ENCODE peak calls at places on chromosome 2, in seven cellular contexts. Y is HCT116, Q is body of pancreas, U is sigmoid colon, V is K562, C is A549, E is adrenal gland. G is an unnamed sample.

GRCh38 chr2:168901013-168901412 is at the start of gene G6PC2:
- DNase-seq in Y (no peak), Q (peak; percentile 34), U (no peak), V (no peak), C (no peak), E (no peak), G (no peak)

GRCh38 chr2:236820763-236821344 is 251.2 kb downstream of the ACKR3 start:
- DNase-seq in Y (no peak), Q (no peak), U (no peak), V (no peak), C (no peak), E (no peak), G (no peak)

GRCh38 chr2:233326500-233326899 is 18.9 kb downstream of the SAG start:
- DNase-seq in Y (no peak), Q (no peak), U (no peak), V (no peak), C (no peak), E (no peak), G (no peak)

GRCh38 chr2:106581755-106582430 is 94.7 kb downstream of the CD8B2 start:
- DNase-seq in Y (peak; percentile 45), Q (peak; percentile 53), U (peak; percentile 86), V (peak; percentile 5), C (peak; percentile 73), E (peak; percentile 31), G (peak; percentile 56)

GRCh38 chr2:98036349-98037000 is 40.7 kb upstream of the TMEM131 start:
- DNase-seq in Y (no peak), Q (peak; percentile 40), U (no peak), V (no peak), C (no peak), E (no peak), G (peak; percentile 30)

GRCh38 chr2:215598376-215598975 is 162.6 kb upstream of the FN1 start:
- DNase-seq in Y (no peak), Q (no peak), U (no peak), V (peak; percentile 74), C (no peak), E (no peak), G (no peak)

GRCh38 chr2:196957442-196957841 is 30.9 kb upstream of the PGAP1 start:
- DNase-seq in Y (no peak), Q (no peak), U (no peak), V (no peak), C (no peak), E (no peak), G (no peak)

GRCh38 chr2:157684940-157685466 is 56.3 kb upstream of the ACVR1C start:
- DNase-seq in Y (no peak), Q (no peak), U (no peak), V (no peak), C (no peak), E (no peak), G (no peak)

GRCh38 chr2:225091336-225091735 is 49.1 kb upstream of the DOCK10 start:
- DNase-seq in Y (peak; percentile 37), Q (no peak), U (no peak), V (no peak), C (peak; percentile 85), E (no peak), G (no peak)

GRCh38 chr2:120847700-120848321 is 112.1 kb downstream of the GLI2 start:
- DNase-seq in Y (no peak), Q (no peak), U (peak; percentile 65), V (no peak), C (no peak), E (no peak), G (no peak)

GRCh38 chr2:233075966-233076339 is 15.8 kb downstream of the INPP5D start:
- DNase-seq in Y (no peak), Q (no peak), U (no peak), V (no peak), C (no peak), E (no peak), G (peak; percentile 30)

GRCh38 chr2:120587997-120588336 is 147.7 kb upstream of the GLI2 start:
- DNase-seq in Y (no peak), Q (no peak), U (no peak), V (no peak), C (no peak), E (no peak), G (no peak)

DNA sequence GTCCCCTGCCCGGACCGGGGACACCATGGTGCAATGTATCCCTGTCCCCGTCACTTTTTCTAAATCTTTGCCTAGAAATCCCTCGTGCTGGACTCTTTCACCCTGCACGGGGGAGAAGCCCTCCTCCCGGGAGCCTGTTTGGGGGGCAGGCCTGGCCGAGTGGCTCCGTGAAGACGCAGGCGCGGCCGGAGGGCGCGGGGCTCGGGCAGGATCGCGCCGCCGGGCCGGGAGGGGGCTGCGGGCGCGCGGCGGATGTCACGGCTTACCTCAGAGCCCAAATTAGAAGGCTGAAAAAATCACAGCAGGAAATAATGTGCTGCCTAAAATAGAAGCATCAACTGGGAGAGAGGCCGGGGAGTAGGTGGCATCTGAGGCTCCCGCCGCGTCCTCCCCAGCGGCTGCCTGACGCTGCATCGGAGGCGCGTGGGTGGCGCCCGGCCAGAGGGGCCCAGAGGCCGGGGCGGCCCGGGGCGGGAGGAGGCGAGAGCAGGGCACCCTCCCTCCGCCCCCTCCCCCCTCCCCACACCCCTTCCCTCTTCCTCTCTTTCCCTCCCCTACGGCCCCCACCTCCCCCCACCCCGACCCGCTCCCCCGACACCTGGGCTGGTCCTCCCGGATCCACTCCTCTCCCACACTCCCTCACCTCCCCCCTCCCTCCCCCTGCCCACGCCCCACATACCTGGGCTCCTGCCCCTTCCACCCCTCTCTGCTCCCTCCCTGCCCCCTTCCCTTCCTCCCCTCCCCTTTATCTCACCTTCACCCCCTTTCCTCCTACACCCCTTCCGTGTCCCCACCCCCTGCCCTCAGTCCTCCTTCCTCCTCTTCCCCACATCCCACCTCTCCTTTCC is 51.9 kb downstream of the SLC4A1AP start:
- DNase-seq in Y (no peak), Q (peak; percentile 23), U (no peak), V (no peak), C (peak; percentile 61), E (peak; percentile 56), G (no peak)
- TF ChIP-seq POLR2A in Y (no peak), Q (no peak), U (no peak), V (no peak), C (peak; percentile 4), E (no peak), G (no peak)

GRCh38 chr2:239721991-239722759 is 303.0 kb downstream of the NDUFA10 start:
- DNase-seq in Y (no peak), Q (no peak), U (peak; percentile 46), V (no peak), C (no peak), E (peak; percentile 7), G (peak; percentile 16)

GRCh38 chr2:239722760-239723448 is 302.2 kb downstream of the NDUFA10 start:
- DNase-seq in Y (no peak), Q (no peak), U (peak; percentile 54), V (no peak), C (no peak), E (peak; percentile 11), G (peak; percentile 18)

GRCh38 chr2:239724194-239724849 is 300.8 kb downstream of the NDUFA10 start:
- DNase-seq in Y (no peak), Q (no peak), U (peak; percentile 39), V (no peak), C (no peak), E (peak; percentile 7), G (peak; percentile 16)

GRCh38 chr2:239724851-239725550 is 300.1 kb downstream of the NDUFA10 start:
- DNase-seq in Y (no peak), Q (no peak), U (peak; percentile 49), V (no peak), C (no peak), E (peak; percentile 2), G (peak; percentile 22)

GRCh38 chr2:239723486-239724193 is 301.5 kb downstream of the NDUFA10 start:
- DNase-seq in Y (no peak), Q (no peak), U (peak; percentile 41), V (no peak), C (no peak), E (peak; percentile 5), G (peak; percentile 10)
- H3K9me3 ChIP-seq in Y (no peaks in the 10 kb centered on the region), Q (no peaks in the 10 kb centered on the region), U (no peaks in the 10 kb centered on the region), V (no peaks in the 10 kb centered on the region), C (peaks cover 6% of the 10 kb centered on the region), E (no peaks in the 10 kb centered on the region), G (no peaks in the 10 kb centered on the region)

DNA sequence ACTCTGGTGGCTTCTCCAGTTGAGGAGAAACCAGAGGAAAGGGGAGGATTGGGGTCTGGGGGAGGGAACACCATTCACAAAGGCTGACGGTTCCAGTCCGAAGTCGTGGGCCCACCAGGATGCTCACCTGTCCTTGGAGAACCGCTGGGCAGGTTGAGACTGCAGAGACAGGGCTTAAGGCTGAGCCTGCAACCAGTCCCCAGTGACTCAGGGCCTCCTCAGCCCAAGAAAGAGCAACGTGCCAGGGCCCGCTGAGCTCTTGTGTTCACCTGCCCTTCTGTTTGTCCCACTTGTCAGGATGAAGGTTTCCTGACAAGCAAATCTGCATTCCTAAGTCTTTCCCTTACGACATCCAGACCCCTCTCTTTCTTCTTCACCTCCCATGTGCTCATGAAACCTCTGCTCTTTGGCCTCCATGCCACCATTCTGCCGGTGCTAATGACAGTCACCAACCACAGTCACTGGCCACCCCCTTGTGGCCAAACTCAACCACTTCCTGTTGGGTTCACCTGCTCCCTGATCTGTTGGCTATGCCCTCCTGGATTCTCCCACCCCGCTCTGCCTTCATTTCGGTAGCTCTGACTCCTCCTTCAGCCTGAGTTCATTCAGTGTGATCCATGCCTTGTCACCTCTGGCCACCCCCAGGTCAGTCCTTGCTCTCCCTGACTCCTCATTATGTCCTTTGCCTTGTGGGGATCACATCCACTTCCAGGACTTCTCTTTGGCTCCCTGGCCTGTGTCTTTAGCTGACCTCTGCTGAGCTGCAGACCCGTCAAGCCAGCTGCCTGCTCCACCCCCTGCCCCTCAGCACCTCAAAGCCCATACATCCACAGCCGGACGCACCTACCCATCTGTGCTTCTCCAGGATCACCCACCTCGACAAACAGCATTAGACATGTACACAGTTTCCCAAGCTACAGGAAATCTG is 17.6 kb downstream of the EMX1 start:
- DNase-seq in Y (peak; percentile 23), Q (peak; percentile 51), U (no peak), V (peak; percentile 73), C (peak; percentile 59), E (no peak), G (peak; percentile 54)
- TF ChIP-seq CTCF in Y (peak; percentile 66), Q (peak; percentile 69), U (no peak), V (peak; percentile 79), C (peak; percentile 36), E (no peak), G (no peak)

GRCh38 chr2:71129114-71129890 is 727 bp downstream of the MCEE start:
- DNase-seq in Y (no peak), Q (no peak), U (no peak), V (peak; percentile 23), C (no peak), E (no peak), G (no peak)

GRCh38 chr2:71133603-71134002 is 3.2 kb downstream of the MPHOSPH10 start:
- DNase-seq in Y (no peak), Q (no peak), U (no peak), V (no peak), C (no peak), E (no peak), G (no peak)

GRCh38 chr2:71126957-71127356 is 3.1 kb downstream of the MCEE start:
- DNase-seq in Y (no peak), Q (no peak), U (no peak), V (no peak), C (no peak), E (no peak), G (no peak)

GRCh38 chr2:71130325-71131260 is at the start of gene MPHOSPH10:
- DNase-seq in Y (peak; percentile 78), Q (peak; percentile 93), U (peak; percentile 94), V (peak; percentile 96), C (peak; percentile 94), E (peak; percentile 91), G (peak; percentile 90)

DNA sequence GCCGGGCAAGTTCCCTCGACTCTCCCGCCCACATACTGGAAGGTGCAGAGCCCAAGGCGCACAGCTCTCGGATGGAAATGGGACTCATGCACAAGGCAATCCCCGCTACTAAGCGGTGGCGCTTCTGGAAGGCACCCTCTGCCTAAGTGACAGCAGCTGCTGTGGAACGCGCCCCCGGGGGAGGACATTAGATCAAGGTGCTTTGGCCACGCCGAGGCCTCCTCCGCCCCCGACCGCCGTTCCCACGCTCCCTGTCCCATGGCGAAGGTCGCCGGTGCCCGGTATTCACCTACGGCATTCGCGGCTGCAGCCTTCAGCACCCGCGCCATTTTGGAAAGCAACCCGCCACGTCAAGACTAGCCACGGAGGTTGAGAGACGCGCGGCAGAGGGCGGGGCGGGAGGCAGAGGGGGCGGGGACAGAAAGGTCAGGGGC is at the start of gene MCEE:
- DNase-seq in Y (peak; percentile 62), Q (peak; percentile 92), U (peak; percentile 93), V (peak; percentile 89), C (peak; percentile 91), E (peak; percentile 92), G (peak; percentile 91)
- TF ChIP-seq POLR2A in Y (no peak), Q (peak; percentile 94), U (peak; percentile 29), V (peak; percentile 88), C (peak; percentile 94), E (peak; percentile 83), G (no peak)

G was measured in stomach.